ENCODE peak calls at places on chromosomes 7 and 10, in six cellular contexts. G, S, V, C, B and E are unnamed samples.

GRCh38 chr7:7581531-7582179 is 15.0 kb downstream of the MIOS start:
- DNase-seq in C (no peak), V (no peak), B (no peak), S (no peak), G (no peak), E (no peak)

GRCh38 chr10:68900427-68901105 is 549 bp upstream of the DDX50 start:
- DNase-seq in S (peak), V (no peak), B (no peak), G (no peak), C (no peak), E (no peak)

GRCh38 chr7:97871659-97872024 is 566 bp downstream of the ASNS start:
- DNase-seq in C (peak), S (peak), G (peak), B (no peak), V (no peak), E (peak)

GRCh38 chr7:80334185-80334584 is 177.7 kb downstream of the GNAT3 start:
- DNase-seq in V (no peak), G (no peak), S (no peak), C (no peak), B (no peak), E (no peak)

GRCh38 chr10:102424145-102424544 is 3.5 kb downstream of the FBXL15 start:
- DNase-seq in S (no peak), C (no peak), B (no peak), G (no peak), V (no peak), E (no peak)

GRCh38 chr10:91034042-91034441 is 113.2 kb upstream of the ANKRD1 start:
- DNase-seq in S (no peak), V (no peak), B (no peak), G (peak), C (no peak), E (no peak)

GRCh38 chr7:108086546-108086945 is 43.6 kb downstream of the LAMB4 start:
- DNase-seq in C (no peak), S (no peak), V (no peak), G (no peak), B (no peak), E (no peak)

GRCh38 chr7:66250711-66251110 is 45.6 kb downstream of the TPST1 start:
- DNase-seq in V (no peak), S (no peak), B (peak), G (no peak), C (no peak), E (no peak)

GRCh38 chr7:135403302-135403701 is 106.6 kb downstream of the CNOT4 start:
- DNase-seq in S (no peak), B (no peak), V (no peak), G (no peak), C (no peak), E (no peak)

GRCh38 chr10:27190508-27190907 is 35.4 kb downstream of the MASTL start:
- DNase-seq in B (no peak), S (no peak), G (no peak), C (no peak), V (no peak), E (no peak)

GRCh38 chr7:30062587-30062986 is 34.4 kb downstream of the PLEKHA8 start:
- DNase-seq in C (peak), S (peak), B (peak), G (no peak), V (no peak), E (peak)

GRCh38 chr10:22486431-22486830 is 141.1 kb downstream of the SPAG6 start:
- DNase-seq in C (no peak), V (no peak), B (no peak), S (no peak), G (no peak), E (no peak)